ENCODE peak calls at places on chromosome X, in five cellular contexts. P, N, S, J and F are unnamed samples.

GRCh38 chrX:132071260-132071659 is 48.2 kb downstream of the STK26 start:
- DNase-seq in P (no peak), N (no peak), S (no peak), J (no peak), F (no peak)

GRCh38 chrX:155056877-155057792 is 13.8 kb downstream of the CMC4 start:
- DNase-seq in P (peak), N (peak), S (peak), J (peak), F (peak)

GRCh38 chrX:10902001-10902400 is 209.1 kb upstream of the HCCS start:
- DNase-seq in P (no peak), N (no peak), S (no peak), J (no peak), F (no peak)

GRCh38 chrX:154409222-154409871 is at the start of gene DNASE1L1:
- DNase-seq in P (no peak), N (peak), S (no peak), J (peak), F (peak)

GRCh38 chrX:97747346-97747745 is 863.6 kb downstream of the RPA4 start:
- DNase-seq in P (no peak), N (no peak), S (no peak), J (no peak), F (no peak)

GRCh38 chrX:9670136-9670905 is 95.3 kb downstream of the GPR143 start:
- DNase-seq in P (no peak), N (no peak), S (no peak), J (no peak), F (no peak)

GRCh38 chrX:133698298-133698697 is 283.0 kb upstream of the GPC4 start:
- DNase-seq in P (peak), N (no peak), S (no peak), J (no peak), F (no peak)

GRCh38 chrX:136577562-136577961 is 45.5 kb downstream of the VGLL1 start:
- DNase-seq in P (peak), N (peak), S (peak), J (peak), F (peak)

GRCh38 chrX:153876112-153876491 is 9.9 kb downstream of the L1CAM start:
- DNase-seq in P (no peak), N (no peak), S (no peak), J (no peak), F (no peak)

GRCh38 chrX:31036895-31037294 is 34.9 kb downstream of the FTHL17 start:
- DNase-seq in P (peak), N (peak), S (peak), J (peak), F (peak)

GRCh38 chrX:95427389-95427788 is 1257.3 kb upstream of the DIAPH2 start:
- DNase-seq in P (no peak), N (no peak), S (no peak), J (no peak), F (no peak)

GRCh38 chrX:123432362-123433150 is 248.5 kb downstream of the GRIA3 start:
- DNase-seq in P (no peak), N (no peak), S (no peak), J (no peak), F (peak)

GRCh38 chrX:68462653-68463052 is 29.4 kb upstream of the OPHN1 start:
- DNase-seq in P (no peak), N (peak), S (peak), J (no peak), F (no peak)

GRCh38 chrX:37509349-37509748 is 62.1 kb upstream of the LANCL3 start:
- DNase-seq in P (no peak), N (no peak), S (no peak), J (no peak), F (no peak)

GRCh38 chrX:13153796-13154195 is 109.4 kb upstream of the FAM9C start:
- DNase-seq in P (no peak), N (no peak), S (no peak), J (no peak), F (no peak)

GRCh38 chrX:13281289-13281688 is 38.6 kb downstream of the ATXN3L start:
- DNase-seq in P (no peak), N (no peak), S (no peak), J (no peak), F (no peak)